ENCODE peak calls at places on chromosomes 11 and 22, in nine cellular contexts. Z is psoas muscle, K is lung, J is IMR-90, T is nephron progenitor cell, A is B cell, I is astrocyte of the spinal cord, W is fibroblast of the aortic adventitia, S is colonic mucosa. Y is an unnamed sample.

GRCh38 chr11:2209370-2209801 is 37.8 kb upstream of the TH start:
- DNase-seq in Z (peak), K (no peak), J (no peak), T (no peak), A (peak), I (no peak), W (no peak), S (peak), Y (peak)

GRCh38 chr11:79393362-79394043 is 47.3 kb downstream of the TENM4 start:
- DNase-seq in Z (no peak), K (no peak), J (no peak), T (peak), A (no peak), I (no peak), W (no peak), S (no peak), Y (no peak)

GRCh38 chr11:96706761-96707160 is 316.9 kb downstream of the JRKL start:
- DNase-seq in Z (no peak), K (no peak), J (no peak), T (no peak), A (no peak), I (no peak), W (no peak), S (peak), Y (no peak)

GRCh38 chr22:47345025-47345424 is 582.6 kb downstream of the TBC1D22A start:
- DNase-seq in Z (no peak), K (no peak), J (no peak), T (no peak), A (no peak), I (no peak), W (no peak), S (no peak), Y (no peak)

GRCh38 chr11:22774716-22775115 is 54.9 kb downstream of the SVIP start:
- DNase-seq in Z (no peak), K (no peak), J (no peak), T (no peak), A (no peak), I (no peak), W (no peak), S (no peak), Y (no peak)

GRCh38 chr11:45073575-45074225 is 72.7 kb upstream of the PRDM11 start:
- DNase-seq in Z (no peak), K (no peak), J (no peak), T (no peak), A (peak), I (no peak), W (no peak), S (no peak), Y (no peak)

GRCh38 chr11:95908826-95909225 is 15.1 kb downstream of the MTMR2 start:
- DNase-seq in Z (no peak), K (no peak), J (peak), T (no peak), A (no peak), I (peak), W (peak), S (no peak), Y (no peak)

GRCh38 chr11:134332189-134332631 is 422 bp downstream of the GLB1L2 start:
- DNase-seq in Z (no peak), K (no peak), J (no peak), T (peak), A (no peak), I (no peak), W (no peak), S (peak), Y (peak)

GRCh38 chr11:122020902-122021301 is 95.1 kb downstream of the BLID start:
- DNase-seq in Z (no peak), K (no peak), J (peak), T (peak), A (no peak), I (no peak), W (peak), S (no peak), Y (no peak)
- TF ChIP-seq CTCF in Z (peak), K (no peak), J (peak), T (peak), A (no peak), I (peak), W (peak), S (no peak), Y (peak)

GRCh38 chr22:22462813-22463567 is 45.6 kb downstream of the ZNF280B start:
- DNase-seq in Z (no peak), K (no peak), J (no peak), T (no peak), A (no peak), I (no peak), W (peak), S (no peak), Y (no peak)
- TF ChIP-seq CTCF in Z (no peak), K (no peak), J (peak), T (no peak), A (no peak), I (peak), W (no peak), S (no peak), Y (peak)

DNA sequence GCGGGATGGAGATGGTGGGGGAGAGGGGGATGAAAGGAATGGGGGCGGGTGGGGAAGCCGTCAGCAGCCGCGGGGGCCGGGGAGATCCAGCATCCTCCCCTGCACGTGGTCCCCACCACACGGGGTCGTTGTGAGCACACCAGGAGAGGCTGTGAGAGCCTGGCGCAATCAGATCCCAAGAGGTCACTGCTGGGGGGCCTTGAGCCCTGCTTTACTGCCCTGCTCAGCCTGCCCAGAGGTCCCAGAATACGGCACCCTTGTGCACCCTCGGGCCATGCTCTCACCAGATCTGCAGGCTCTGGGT is 7.4 kb downstream of the CABP7 start:
- DNase-seq in Z (peak), K (no peak), J (peak), T (peak), A (no peak), I (no peak), W (peak), S (peak), Y (no peak)
- TF ChIP-seq CTCF in Z (peak), K (no peak), J (peak), T (peak), A (no peak), I (peak), W (peak), S (no peak), Y (peak)

GRCh38 chr22:18067121-18067520 is 10.7 kb upstream of the PEX26 start:
- DNase-seq in Z (no peak), K (no peak), J (no peak), T (no peak), A (no peak), I (no peak), W (no peak), S (no peak), Y (no peak)

GRCh38 chr22:18064636-18065035 is 13.2 kb upstream of the PEX26 start:
- DNase-seq in Z (no peak), K (no peak), J (no peak), T (no peak), A (no peak), I (no peak), W (no peak), S (no peak), Y (no peak)

GRCh38 chr22:18063311-18063710 is 14.5 kb upstream of the PEX26 start:
- DNase-seq in Z (no peak), K (no peak), J (no peak), T (peak), A (no peak), I (no peak), W (no peak), S (no peak), Y (no peak)

GRCh38 chr22:18066181-18066859 is 11.5 kb upstream of the PEX26 start:
- DNase-seq in Z (no peak), K (no peak), J (no peak), T (no peak), A (no peak), I (no peak), W (no peak), S (no peak), Y (no peak)

GRCh38 chr22:18065256-18065655 is 12.5 kb upstream of the PEX26 start:
- DNase-seq in Z (no peak), K (no peak), J (no peak), T (no peak), A (no peak), I (no peak), W (no peak), S (no peak), Y (no peak)
- TF ChIP-seq CTCF in Z (no peak), K (no peak), J (no peak), T (no peak), A (no peak), I (no peak), W (no peak), S (no peak), Y (no peak)

GRCh38 chr11:62391642-62392425 is 27.0 kb upstream of the SCGB1A1 start:
- DNase-seq in Z (no peak), K (no peak), J (no peak), T (no peak), A (no peak), I (no peak), W (no peak), S (no peak), Y (no peak)

GRCh38 chr11:62394825-62395538 is 23.9 kb upstream of the SCGB1A1 start:
- DNase-seq in Z (peak), K (peak), J (peak), T (peak), A (peak), I (peak), W (peak), S (peak), Y (no peak)

GRCh38 chr11:62393735-62394134 is 25.1 kb upstream of the SCGB1A1 start:
- DNase-seq in Z (no peak), K (no peak), J (no peak), T (no peak), A (no peak), I (no peak), W (no peak), S (no peak), Y (no peak)

GRCh38 chr11:62392506-62392905 is 26.3 kb upstream of the SCGB1A1 start:
- DNase-seq in Z (no peak), K (no peak), J (no peak), T (no peak), A (no peak), I (no peak), W (no peak), S (no peak), Y (no peak)

GRCh38 chr11:62392944-62393628 is 25.7 kb upstream of the SCGB1A1 start:
- DNase-seq in Z (no peak), K (no peak), J (no peak), T (no peak), A (no peak), I (no peak), W (no peak), S (no peak), Y (no peak)
- TF ChIP-seq CTCF in Z (no peak), K (no peak), J (no peak), T (no peak), A (no peak), I (no peak), W (no peak), S (peak), Y (peak)

GRCh38 chr11:46895821-46896220 is 22.5 kb downstream of the LRP4 start:
- DNase-seq in Z (peak), K (peak), J (no peak), T (no peak), A (no peak), I (peak), W (no peak), S (no peak), Y (no peak)

GRCh38 chr11:46894506-46894905 is 23.8 kb downstream of the LRP4 start:
- DNase-seq in Z (no peak), K (no peak), J (no peak), T (no peak), A (no peak), I (no peak), W (no peak), S (no peak), Y (no peak)

GRCh38 chr11:46894961-46895360 is 23.4 kb downstream of the LRP4 start:
- DNase-seq in Z (no peak), K (no peak), J (no peak), T (no peak), A (no peak), I (no peak), W (no peak), S (no peak), Y (no peak)

GRCh38 chr11:46898396-46899095 is 19.8 kb downstream of the LRP4 start:
- DNase-seq in Z (no peak), K (peak), J (no peak), T (no peak), A (no peak), I (no peak), W (no peak), S (no peak), Y (no peak)

DNA sequence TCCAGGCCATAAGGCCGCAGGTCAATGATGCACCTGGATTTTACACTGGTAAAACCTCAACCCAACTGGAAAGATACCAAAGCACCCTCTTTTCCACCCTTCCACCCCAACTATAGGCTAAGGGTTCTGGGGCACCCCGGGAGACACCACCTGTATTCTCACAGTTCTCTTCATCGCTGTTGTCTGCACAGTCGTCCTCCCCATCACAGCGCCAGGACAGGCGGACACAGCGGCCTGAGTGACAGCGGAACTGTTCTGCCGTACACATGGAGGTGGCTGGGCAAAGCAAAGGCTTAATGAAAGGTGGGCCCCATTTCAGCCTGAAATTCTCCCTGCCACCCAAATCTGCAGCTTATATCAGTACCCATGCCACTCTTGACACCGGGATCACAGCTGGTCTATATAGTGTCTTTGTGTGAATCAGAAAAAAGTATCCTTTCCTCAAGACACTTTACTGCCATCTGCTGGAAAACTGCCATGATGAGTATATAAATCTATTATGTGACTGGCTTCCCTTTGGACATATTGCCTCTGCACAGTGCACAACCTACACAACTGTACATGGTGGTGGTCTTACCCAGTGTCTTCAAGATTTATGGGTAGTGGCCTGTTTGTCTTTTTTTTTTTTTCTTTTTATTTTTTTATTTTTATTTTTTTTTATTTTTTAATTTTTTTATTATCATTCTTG is 21.5 kb downstream of the LRP4 start:
- DNase-seq in Z (no peak), K (no peak), J (peak), T (no peak), A (no peak), I (peak), W (no peak), S (no peak), Y (no peak)
- TF ChIP-seq CTCF in Z (no peak), K (no peak), J (peak), T (no peak), A (no peak), I (peak), W (no peak), S (no peak), Y (peak)

GRCh38 chr11:111591187-111591960 is 10.9 kb upstream of the SIK2 start:
- DNase-seq in Z (no peak), K (no peak), J (no peak), T (no peak), A (no peak), I (no peak), W (no peak), S (no peak), Y (no peak)
- TF ChIP-seq CTCF in Z (no peak), K (no peak), J (no peak), T (no peak), A (no peak), I (no peak), W (no peak), S (no peak), Y (no peak)

GRCh38 chr11:118435233-118435892 is 929 bp upstream of the KMT2A start:
- DNase-seq in Z (peak), K (peak), J (peak), T (peak), A (peak), I (peak), W (peak), S (peak), Y (peak)

GRCh38 chr11:118434553-118435232 is 1.6 kb upstream of the KMT2A start:
- DNase-seq in Z (peak), K (peak), J (peak), T (peak), A (peak), I (peak), W (peak), S (peak), Y (peak)

GRCh38 chr11:118427707-118428106 is 8.6 kb upstream of the KMT2A start:
- DNase-seq in Z (no peak), K (no peak), J (no peak), T (no peak), A (no peak), I (no peak), W (no peak), S (no peak), Y (no peak)

GRCh38 chr11:118434123-118434552 is 2.2 kb upstream of the KMT2A start:
- DNase-seq in Z (no peak), K (no peak), J (peak), T (no peak), A (peak), I (peak), W (peak), S (no peak), Y (no peak)

GRCh38 chr11:118430956-118431355 is 5.3 kb upstream of the KMT2A start:
- DNase-seq in Z (no peak), K (no peak), J (no peak), T (no peak), A (no peak), I (no peak), W (no peak), S (no peak), Y (no peak)
- TF ChIP-seq CTCF in Z (no peak), K (no peak), J (no peak), T (no peak), A (no peak), I (peak), W (no peak), S (no peak), Y (peak)

GRCh38 chr11:12185914-12186313 is 75.5 kb downstream of the MICAL2 start:
- DNase-seq in Z (no peak), K (peak), J (peak), T (no peak), A (no peak), I (peak), W (no peak), S (no peak), Y (no peak)
- TF ChIP-seq CTCF in Z (no peak), K (no peak), J (no peak), T (no peak), A (no peak), I (no peak), W (no peak), S (no peak), Y (no peak)

GRCh38 chr22:49632199-49633009 is 195.3 kb downstream of the BRD1 start:
- DNase-seq in Z (peak), K (peak), J (peak), T (peak), A (no peak), I (peak), W (peak), S (peak), Y (peak)
- TF ChIP-seq CTCF in Z (peak), K (peak), J (peak), T (peak), A (peak), I (peak), W (peak), S (peak), Y (peak)

Y was measured in progenitor cell of endocrine pancreas.